ENCODE peak calls at places on chromosome 3, in seven cellular contexts. M is RWPE1; J is activated CD4-positive, alpha-beta T cell treated with anti-CD3 and anti-CD28 coated beads, Interleukin-2, amount 50 U/mL, for 24 hours; C is HS-5; A is left lobe of liver; U is C1 segment of cervical spinal cord; Y is AG08396. G is an unnamed sample.

GRCh38 chr3:100893590-100893989 is 99.6 kb downstream of the ABI3BP start:
- DNase-seq in M (no peak), J (no peak), C (no peak), A (no peak), U (no peak), Y (peak), G (peak)

GRCh38 chr3:30473374-30474051 is 132.9 kb upstream of the TGFBR2 start:
- DNase-seq in M (no peak), J (no peak), C (no peak), A (no peak), U (no peak), Y (no peak), G (no peak)

GRCh38 chr3:124276863-124277515 is 285.1 kb upstream of the ROPN1 start:
- DNase-seq in M (no peak), J (no peak), C (no peak), A (no peak), U (no peak), Y (no peak), G (no peak)

GRCh38 chr3:105747056-105747455 is 121.8 kb downstream of the CBLB start:
- DNase-seq in M (peak), J (no peak), C (no peak), A (no peak), U (no peak), Y (peak), G (peak)

GRCh38 chr3:193655827-193656433 is 62.9 kb downstream of the OPA1 start:
- DNase-seq in M (no peak), J (no peak), C (no peak), A (no peak), U (no peak), Y (no peak), G (no peak)

GRCh38 chr3:53081318-53081717 is 35.4 kb upstream of the SFMBT1 start:
- DNase-seq in M (no peak), J (no peak), C (no peak), A (peak), U (no peak), Y (no peak), G (no peak)

GRCh38 chr3:162677475-162677874 is 1180.9 kb downstream of the OTOL1 start:
- DNase-seq in M (no peak), J (no peak), C (no peak), A (no peak), U (no peak), Y (no peak), G (no peak)

GRCh38 chr3:62109534-62109933 is 263.8 kb downstream of the FEZF2 start:
- DNase-seq in M (peak), J (no peak), C (peak), A (no peak), U (no peak), Y (peak), G (no peak)

GRCh38 chr3:32602206-32602605 is 31.5 kb upstream of the DYNC1LI1 start:
- DNase-seq in M (no peak), J (no peak), C (no peak), A (no peak), U (no peak), Y (no peak), G (no peak)

GRCh38 chr3:117589454-117589853 is 879.9 kb downstream of the TUSC7 start:
- DNase-seq in M (no peak), J (no peak), C (no peak), A (no peak), U (peak), Y (no peak), G (no peak)

GRCh38 chr3:37608061-37608702 is 253.5 kb upstream of the CTDSPL start:
- DNase-seq in M (peak), J (no peak), C (no peak), A (no peak), U (no peak), Y (no peak), G (no peak)

GRCh38 chr3:29751647-29752263 is 470.9 kb downstream of the RBMS3 start:
- DNase-seq in M (no peak), J (no peak), C (no peak), A (no peak), U (no peak), Y (no peak), G (no peak)

GRCh38 chr3:183193762-183194701 is 31.5 kb upstream of the LAMP3 start:
- DNase-seq in M (no peak), J (no peak), C (no peak), A (no peak), U (no peak), Y (no peak), G (no peak)